ENCODE peak calls at places on chromosomes 13 and 19, in six cellular contexts. Z is GM12878, O is IMR-90, G is K562, P is gastrocnemius medialis, F is A549. B is an unnamed sample.

GRCh38 chr13:114339779-114340534 is 25.7 kb downstream of the CHAMP1 start:
- DNase-seq in Z (no peak), O (peak), G (no peak), P (no peak), F (peak), B (no peak)

GRCh38 chr13:33862006-33862405 is 44.1 kb downstream of the RFC3 start:
- DNase-seq in Z (no peak), O (no peak), G (no peak), P (no peak), F (no peak), B (no peak)

GRCh38 chr19:3774621-3775373 is 2.8 kb upstream of the RAX2 start:
- DNase-seq in Z (no peak), O (no peak), G (peak), P (no peak), F (no peak), B (no peak)

GRCh38 chr13:24452044-24452443 is 60.5 kb downstream of the PARP4 start:
- DNase-seq in Z (no peak), O (no peak), G (no peak), P (no peak), F (no peak), B (no peak)

GRCh38 chr13:110308377-110309158 is 1.5 kb downstream of the COL4A2 start:
- DNase-seq in Z (no peak), O (no peak), G (no peak), P (no peak), F (peak), B (peak)

GRCh38 chr19:54458648-54459281 is 4.8 kb downstream of the LENG9 start:
- DNase-seq in Z (no peak), O (no peak), G (no peak), P (no peak), F (no peak), B (no peak)

GRCh38 chr13:112207124-112207523 is 140.2 kb downstream of the SOX1 start:
- DNase-seq in Z (no peak), O (no peak), G (no peak), P (no peak), F (no peak), B (peak)

GRCh38 chr13:57326532-57326931 is 159.5 kb downstream of the PRR20E start:
- DNase-seq in Z (no peak), O (no peak), G (no peak), P (no peak), F (no peak), B (no peak)

GRCh38 chr19:18328340-18329034 is 5.6 kb upstream of the LSM4 start:
- DNase-seq in Z (peak), O (peak), G (peak), P (peak), F (peak), B (peak)

GRCh38 chr13:41457589-41458186 is 338 bp downstream of the RGCC start:
- DNase-seq in Z (no peak), O (no peak), G (peak), P (no peak), F (no peak), B (no peak)

GRCh38 chr13:63403726-63404125 is 1988.1 kb upstream of the PCDH20 start:
- DNase-seq in Z (no peak), O (no peak), G (no peak), P (no peak), F (peak), B (no peak)

GRCh38 chr19:2722541-2723344 is 1.6 kb upstream of the DIRAS1 start:
- DNase-seq in Z (no peak), O (peak), G (peak), P (peak), F (peak), B (no peak)

GRCh38 chr19:7833225-7834156 is 3.5 kb downstream of the EVI5L start:
- DNase-seq in Z (no peak), O (peak), G (peak), P (no peak), F (peak), B (peak)

GRCh38 chr19:15479391-15480345 is at the start of gene PGLYRP2:
- DNase-seq in Z (no peak), O (no peak), G (no peak), P (no peak), F (peak), B (no peak)

GRCh38 chr13:31045621-31046081 is 113.2 kb downstream of the TEX26 start:
- DNase-seq in Z (peak), O (peak), G (peak), P (no peak), F (peak), B (peak)
- TF ChIP-seq POLR2A in Z (no peak), O (peak), G (no peak), P (no peak), F (no peak), B (no peak)

GRCh38 chr13:47798906-47799305 is 202.2 kb downstream of the SUCLA2 start:
- DNase-seq in Z (no peak), O (peak), G (no peak), P (no peak), F (no peak), B (no peak)
- TF ChIP-seq CTCF in Z (peak), O (peak), G (no peak), P (no peak), F (no peak), B (no peak)

DNA sequence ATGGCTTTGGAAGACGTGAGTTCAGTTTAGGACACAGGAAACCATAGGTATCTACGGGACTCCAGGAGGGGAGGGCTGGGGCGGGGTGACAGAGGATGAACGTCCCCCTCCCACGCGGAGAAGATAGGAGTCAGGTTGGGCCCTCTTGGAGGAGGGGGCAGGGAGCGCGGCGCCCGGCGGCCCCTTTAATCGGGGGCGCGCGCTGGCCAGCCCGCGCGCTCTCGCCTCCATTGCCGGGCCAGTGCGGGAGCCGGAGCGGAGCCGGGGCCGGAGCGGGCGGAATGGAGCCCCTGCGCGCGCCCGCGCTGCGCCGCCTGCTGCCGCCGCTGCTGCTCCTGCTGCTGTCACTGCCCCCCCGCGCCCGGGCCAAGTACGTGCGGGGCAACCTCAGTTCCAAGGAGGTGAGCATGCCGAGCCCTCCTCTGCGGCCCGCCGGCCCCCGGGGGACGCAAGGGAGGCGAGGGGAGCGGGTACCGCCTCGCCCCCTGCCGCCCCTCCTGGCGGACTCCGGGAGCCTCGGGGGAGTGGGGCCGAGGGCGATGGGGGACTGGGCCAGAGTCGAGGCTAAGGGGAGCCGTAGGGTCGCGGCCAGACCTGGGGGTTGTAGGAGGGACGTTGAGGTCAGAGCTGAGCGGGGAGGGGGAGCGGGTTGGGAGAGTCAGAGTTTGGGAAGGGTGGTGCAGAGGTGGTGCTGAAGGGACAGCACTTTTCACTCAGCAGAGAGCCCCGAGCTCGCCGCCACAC is at the start of gene TMEM145:
- DNase-seq in Z (no peak), O (peak), G (peak), P (no peak), F (peak), B (no peak)
- H3K4me3 ChIP-seq in Z (peak), O (peak), G (peak), P (peak), F (peak), B (peak)

GRCh38 chr19:36014029-36014924 is at the start of gene ALKBH6:
- DNase-seq in Z (peak), O (peak), G (peak), P (peak), F (peak), B (peak)
- TF ChIP-seq POLR2A in Z (peak), O (peak), G (peak), P (peak), F (peak), B (no peak)

GRCh38 chr13:50015263-50015662 is at the start of gene KCNRG:
- DNase-seq in Z (no peak), O (peak), G (peak), P (no peak), F (no peak), B (no peak)

GRCh38 chr13:50015750-50016149 is 506 bp downstream of the KCNRG start:
- DNase-seq in Z (no peak), O (no peak), G (no peak), P (no peak), F (no peak), B (no peak)

GRCh38 chr13:50012396-50013169 is 2.7 kb upstream of the KCNRG start:
- DNase-seq in Z (no peak), O (peak), G (no peak), P (no peak), F (no peak), B (no peak)

GRCh38 chr13:50014404-50014803 is 840 bp upstream of the KCNRG start:
- DNase-seq in Z (no peak), O (no peak), G (peak), P (no peak), F (no peak), B (no peak)

GRCh38 chr13:50011461-50011860 is 3.8 kb upstream of the KCNRG start:
- DNase-seq in Z (no peak), O (no peak), G (no peak), P (no peak), F (no peak), B (no peak)
- TF ChIP-seq CTCF in Z (no peak), O (no peak), G (no peak), P (no peak), F (no peak), B (no peak)

GRCh38 chr19:10291554-10292205 is 1.9 kb downstream of the ICAM5 start:
- DNase-seq in Z (no peak), O (peak), G (no peak), P (no peak), F (no peak), B (peak)

GRCh38 chr19:10292789-10293636 is 3.3 kb downstream of the ICAM5 start:
- DNase-seq in Z (no peak), O (no peak), G (peak), P (no peak), F (no peak), B (no peak)

GRCh38 chr19:10290876-10291553 is 1.3 kb downstream of the ICAM5 start:
- DNase-seq in Z (no peak), O (peak), G (peak), P (no peak), F (peak), B (peak)

GRCh38 chr19:10293637-10294367 is 4.0 kb downstream of the ICAM5 start:
- DNase-seq in Z (no peak), O (no peak), G (no peak), P (no peak), F (no peak), B (no peak)

GRCh38 chr19:10292206-10292788 is 2.5 kb downstream of the ICAM5 start:
- DNase-seq in Z (no peak), O (peak), G (peak), P (peak), F (peak), B (peak)
- H3K4me3 ChIP-seq in Z (peak), O (peak), G (peak), P (peak), F (peak), B (peak)

GRCh38 chr13:40376867-40377266 is 289.6 kb downstream of the FOXO1 start:
- DNase-seq in Z (no peak), O (no peak), G (no peak), P (no peak), F (no peak), B (peak)
- TF ChIP-seq POLR2A in Z (no peak), O (no peak), G (no peak), P (no peak), F (no peak), B (no peak)

GRCh38 chr19:50007170-50007569 is 18.0 kb downstream of the VRK3 start:
- DNase-seq in Z (no peak), O (no peak), G (no peak), P (no peak), F (no peak), B (no peak)

GRCh38 chr19:50003810-50004419 is 21.3 kb downstream of the VRK3 start:
- DNase-seq in Z (peak), O (peak), G (peak), P (peak), F (peak), B (no peak)

GRCh38 chr19:50007947-50008346 is 17.2 kb downstream of the VRK3 start:
- DNase-seq in Z (no peak), O (no peak), G (no peak), P (no peak), F (no peak), B (no peak)

GRCh38 chr19:50005428-50005827 is 19.7 kb downstream of the VRK3 start:
- DNase-seq in Z (peak), O (no peak), G (no peak), P (no peak), F (no peak), B (no peak)

GRCh38 chr19:50008532-50008931 is 16.6 kb downstream of the VRK3 start:
- DNase-seq in Z (no peak), O (no peak), G (peak), P (no peak), F (peak), B (no peak)
- TF ChIP-seq CTCF in Z (peak), O (peak), G (peak), P (no peak), F (peak), B (no peak)

B was measured in lower leg skin.